ENCODE peak calls at places on chromosomes 13 and 19, in six cellular contexts. G is hepatic stellate cell, Y is T-helper 1 cell, J is stromal cell of bone marrow, Z is astrocyte of the hippocampus, T is omental fat pad. E is an unnamed sample.

GRCh38 chr13:66348745-66349720 is 881.1 kb downstream of the PCDH9 start:
- DNase-seq in G (no peak), Y (no peak), J (no peak), Z (no peak), T (no peak), E (no peak)

GRCh38 chr13:79469608-79470007 is 11.3 kb upstream of the NDFIP2 start:
- DNase-seq in G (no peak), Y (no peak), J (no peak), Z (no peak), T (no peak), E (no peak)

GRCh38 chr13:39353988-39354387 is 249.0 kb downstream of the LHFPL6 start:
- DNase-seq in G (no peak), Y (no peak), J (no peak), Z (peak), T (no peak), E (peak)

GRCh38 chr19:10289167-10289835 is 451 bp upstream of the ICAM5 start:
- DNase-seq in G (peak), Y (peak), J (no peak), Z (peak), T (no peak), E (no peak)

GRCh38 chr13:97275265-97275664 is 53.1 kb downstream of the MBNL2 start:
- DNase-seq in G (no peak), Y (no peak), J (peak), Z (peak), T (no peak), E (no peak)

GRCh38 chr13:48624016-48624415 is 29.7 kb upstream of the CYSLTR2 start:
- DNase-seq in G (no peak), Y (no peak), J (no peak), Z (no peak), T (no peak), E (no peak)

GRCh38 chr13:110113284-110113764 is 193.6 kb downstream of the COL4A1 start:
- DNase-seq in G (peak), Y (no peak), J (no peak), Z (no peak), T (no peak), E (peak)

GRCh38 chr13:49972709-49973108 is 24.1 kb upstream of the TRIM13 start:
- DNase-seq in G (no peak), Y (no peak), J (no peak), Z (no peak), T (no peak), E (no peak)

GRCh38 chr19:7250951-7251350 is 43.3 kb downstream of the INSR start:
- DNase-seq in G (no peak), Y (no peak), J (no peak), Z (no peak), T (no peak), E (no peak)

GRCh38 chr13:85141425-85141824 is 657.8 kb downstream of the SLITRK6 start:
- DNase-seq in G (no peak), Y (no peak), J (no peak), Z (no peak), T (no peak), E (no peak)

GRCh38 chr13:92103673-92104296 is 705.4 kb downstream of the GPC5 start:
- DNase-seq in G (peak), Y (no peak), J (no peak), Z (peak), T (no peak), E (no peak)

GRCh38 chr19:13597625-13598024 is 91.3 kb upstream of the CACNA1A start:
- DNase-seq in G (peak), Y (peak), J (peak), Z (peak), T (no peak), E (peak)

GRCh38 chr13:37395544-37395943 is 203.0 kb downstream of the POSTN start:
- DNase-seq in G (no peak), Y (no peak), J (no peak), Z (no peak), T (no peak), E (no peak)

GRCh38 chr19:6259312-6259861 is 20.4 kb downstream of the MLLT1 start:
- DNase-seq in G (peak), Y (no peak), J (no peak), Z (no peak), T (no peak), E (no peak)

GRCh38 chr19:8023371-8023770 is 17.9 kb upstream of the ELAVL1 start:
- DNase-seq in G (no peak), Y (no peak), J (no peak), Z (no peak), T (no peak), E (no peak)

GRCh38 chr19:2239771-2240770 is 3.4 kb downstream of the SF3A2 start:
- DNase-seq in G (no peak), Y (peak), J (no peak), Z (peak), T (no peak), E (no peak)

GRCh38 chr19:51341976-51342580 is at the start of gene VSIG10L:
- DNase-seq in G (no peak), Y (no peak), J (no peak), Z (no peak), T (no peak), E (no peak)

GRCh38 chr19:52217576-52217975 is 27.7 kb downstream of the PPP2R1A start:
- DNase-seq in G (no peak), Y (no peak), J (no peak), Z (no peak), T (no peak), E (no peak)

GRCh38 chr13:76715621-76716020 is 170.6 kb downstream of the KCTD12 start:
- DNase-seq in G (no peak), Y (no peak), J (no peak), Z (no peak), T (no peak), E (no peak)

GRCh38 chr19:53102701-53103140 is 501 bp downstream of the ZNF160 start:
- DNase-seq in G (peak), Y (peak), J (peak), Z (peak), T (no peak), E (peak)

GRCh38 chr13:102599451-102600012 is 2.7 kb downstream of the TPP2 start:
- DNase-seq in G (no peak), Y (peak), J (no peak), Z (no peak), T (no peak), E (no peak)

GRCh38 chr19:2230807-2231533 is 5.2 kb downstream of the PLEKHJ1 start:
- DNase-seq in G (no peak), Y (no peak), J (no peak), Z (no peak), T (no peak), E (peak)

GRCh38 chr13:30880756-30881155 is 25.3 kb upstream of the MEDAG start:
- DNase-seq in G (peak), Y (no peak), J (peak), Z (peak), T (no peak), E (peak)

GRCh38 chr13:21458457-21458815 is 667 bp downstream of the ZDHHC20 start:
- DNase-seq in G (peak), Y (peak), J (no peak), Z (peak), T (no peak), E (peak)

GRCh38 chr19:53545271-53546065 is 7.5 kb downstream of the ZNF331 start:
- DNase-seq in G (no peak), Y (no peak), J (peak), Z (peak), T (no peak), E (peak)

GRCh38 chr19:5006201-5006600 is 37.3 kb downstream of the KDM4B start:
- DNase-seq in G (no peak), Y (no peak), J (no peak), Z (no peak), T (no peak), E (peak)

GRCh38 chr19:47531640-47532387 is 17.0 kb upstream of the NAPA start:
- DNase-seq in G (no peak), Y (no peak), J (no peak), Z (no peak), T (no peak), E (no peak)

GRCh38 chr19:54415208-54415900 is at the start of gene TTYH1:
- DNase-seq in G (peak), Y (no peak), J (no peak), Z (no peak), T (no peak), E (no peak)

GRCh38 chr13:36981156-36981743 is 17.9 kb downstream of the ALG5 start:
- DNase-seq in G (no peak), Y (no peak), J (peak), Z (peak), T (no peak), E (no peak)

GRCh38 chr13:29763426-29764180 is 86.8 kb downstream of the UBL3 start:
- DNase-seq in G (no peak), Y (no peak), J (no peak), Z (no peak), T (no peak), E (peak)